ENCODE peak calls at places on chromosome 7, in eight cellular contexts. E is SK-N-SH, H is HCT116, O is prostate gland, N is endothelial cell of umbilical vein, L is transverse colon, U is GM23338, D is breast epithelium. F is an unnamed sample.

GRCh38 chr7:129605960-129606644 is 5.4 kb upstream of the NRF1 start:
- DNase-seq in L (no peak), U (no peak), H (no peak), E (no peak), O (no peak), N (no peak), D (no peak), F (no peak)

GRCh38 chr7:104149822-104150221 is 58.0 kb downstream of the ORC5 start:
- DNase-seq in U (no peak), L (no peak), N (no peak), O (no peak), E (no peak), H (no peak), D (no peak), F (no peak)

GRCh38 chr7:72919256-72919775 is 5.6 kb upstream of the POM121 start:
- DNase-seq in O (no peak), N (no peak), H (no peak), D (no peak), U (no peak), L (no peak), E (no peak), F (no peak)

GRCh38 chr7:10802526-10802925 is 171.1 kb upstream of the PHF14 start:
- DNase-seq in H (no peak), O (no peak), E (no peak), N (no peak), D (no peak), U (no peak), L (no peak), F (no peak)

GRCh38 chr7:1120791-1121190 is 32.9 kb downstream of the GPER1 start:
- DNase-seq in H (no peak), E (no peak), D (peak; percentile 17), N (no peak), O (no peak), L (no peak), U (no peak), F (no peak)

GRCh38 chr7:27491534-27491933 is 171.1 kb downstream of the HIBADH start:
- DNase-seq in E (no peak), N (no peak), O (no peak), U (no peak), D (no peak), L (no peak), H (no peak), F (no peak)

GRCh38 chr7:25389489-25390106 is 161.3 kb upstream of the NPVF start:
- DNase-seq in L (peak; percentile 13), O (no peak), U (peak; percentile 72), N (peak; percentile 44), D (no peak), H (peak; percentile 31), E (peak; percentile 68), F (no peak)

GRCh38 chr7:98884416-98884815 is 6.1 kb downstream of the TRRAP start:
- DNase-seq in U (no peak), O (no peak), L (no peak), N (no peak), E (no peak), D (no peak), H (no peak), F (no peak)

GRCh38 chr7:157310676-157311185 is 26.1 kb upstream of the DNAJB6 start:
- DNase-seq in U (peak; percentile 71), L (no peak), N (no peak), E (peak; percentile 5), H (no peak), O (no peak), D (no peak), F (no peak)

GRCh38 chr7:98518159-98518947 is 98.7 kb upstream of the NPTX2 start:
- DNase-seq in N (no peak), O (no peak), U (no peak), E (no peak), L (no peak), D (no peak), H (no peak), F (no peak)

GRCh38 chr7:41889040-41889439 is 186.2 kb upstream of the INHBA start:
- DNase-seq in D (no peak), N (no peak), E (no peak), L (no peak), O (no peak), H (no peak), U (no peak), F (no peak)

GRCh38 chr7:122919643-122920181 is 33.5 kb upstream of the CADPS2 start:
- DNase-seq in O (peak; percentile 10), E (no peak), N (no peak), H (no peak), L (no peak), D (no peak), U (no peak), F (no peak)

GRCh38 chr7:86130268-86130667 is 513.4 kb upstream of the GRM3 start:
- DNase-seq in D (no peak), U (no peak), L (no peak), O (no peak), E (no peak), N (no peak), H (no peak), F (no peak)

GRCh38 chr7:155455776-155456516 is 2.0 kb upstream of the EN2 start:
- DNase-seq in D (peak; percentile 34), L (no peak), H (no peak), N (no peak), E (peak; percentile 51), U (no peak), O (no peak), F (no peak)

GRCh38 chr7:101162551-101163280 is 2.7 kb downstream of the VGF start:
- DNase-seq in L (peak; percentile 57), H (no peak), U (peak; percentile 84), O (no peak), N (no peak), D (no peak), E (peak; percentile 88), F (no peak)

GRCh38 chr7:19508124-19508523 is 200.7 kb downstream of the POLR1F start:
- DNase-seq in D (no peak), O (no peak), L (no peak), U (no peak), E (no peak), H (no peak), N (no peak), F (no peak)

GRCh38 chr7:151053751-151054150 is 3.9 kb downstream of the CDK5 start:
- DNase-seq in O (no peak), N (no peak), D (no peak), H (no peak), U (no peak), E (no peak), L (no peak), F (no peak)

GRCh38 chr7:151053091-151053490 is 4.6 kb downstream of the CDK5 start:
- DNase-seq in E (no peak), U (no peak), O (no peak), D (no peak), L (no peak), N (no peak), H (no peak), F (no peak)

GRCh38 chr7:151047979-151048763 is at the start of gene ASIC3:
- DNase-seq in E (peak; percentile 74), D (no peak), O (no peak), H (no peak), L (no peak), U (no peak), N (no peak), F (no peak)

GRCh38 chr7:151048911-151049463 is 656 bp downstream of the ASIC3 start:
- DNase-seq in U (no peak), E (no peak), N (no peak), D (no peak), L (no peak), O (no peak), H (no peak), F (no peak)

DNA sequence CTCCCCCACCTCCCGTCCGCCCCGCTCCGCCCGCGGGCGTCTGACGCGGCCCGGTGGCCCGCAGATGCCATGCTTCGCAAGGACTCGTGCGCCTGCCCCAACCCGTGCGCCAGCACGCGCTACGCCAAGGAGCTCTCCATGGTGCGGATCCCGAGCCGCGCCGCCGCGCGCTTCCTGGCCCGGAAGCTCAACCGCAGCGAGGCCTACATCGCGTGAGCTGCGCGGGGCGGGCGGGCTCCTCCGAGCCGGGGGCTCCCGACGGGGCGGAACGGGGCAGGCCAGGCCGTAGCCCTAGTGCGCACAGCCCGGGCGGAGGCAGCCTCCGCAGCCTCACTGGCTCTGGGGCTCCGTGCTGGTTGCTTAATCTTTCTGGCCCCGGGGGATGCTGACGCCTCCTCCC is 2.8 kb downstream of the ASIC3 start:
- DNase-seq in U (peak; percentile 95), O (no peak), N (peak; percentile 79), L (peak; percentile 43), D (no peak), H (no peak), E (no peak), F (no peak)
- TF ChIP-seq POLR2AphosphoS5 in U (peak; percentile 48), O (no peak), N (peak; percentile 34), L (no peak), D (no peak), H (no peak), E (no peak), F (no peak)

DNA sequence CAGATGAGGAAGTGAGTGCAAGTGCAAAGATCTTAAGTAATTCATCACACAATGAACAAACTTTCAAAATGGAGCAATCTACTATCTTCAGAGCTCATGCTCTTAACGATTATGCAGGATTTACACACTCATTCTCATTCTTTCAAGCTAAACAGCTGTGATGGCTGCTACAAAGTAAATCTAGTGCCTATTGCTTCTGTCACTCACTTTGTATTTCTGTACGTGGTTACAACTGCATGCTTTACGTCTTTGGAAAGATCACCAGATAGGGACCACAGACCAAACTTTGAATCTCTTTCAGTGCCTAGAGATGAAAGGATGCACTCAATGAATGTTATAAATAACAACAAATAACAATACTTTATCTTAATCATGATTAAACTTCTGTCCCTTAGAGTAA is 194.6 kb downstream of the MAGI2 start:
- DNase-seq in L (no peak), H (no peak), U (no peak), O (no peak), D (no peak), E (no peak), N (no peak), F (no peak)
- H3K4me1 ChIP-seq in L (no peaks in the 10 kb centered on the region), H (no peaks in the 10 kb centered on the region), U (no peaks in the 10 kb centered on the region), O (no peaks in the 10 kb centered on the region), D (no peaks in the 10 kb centered on the region), E (no peaks in the 10 kb centered on the region), N (no peaks in the 10 kb centered on the region), F (no peaks in the 10 kb centered on the region)

GRCh38 chr7:81111781-81112540 is 193.1 kb upstream of the SEMA3C start:
- DNase-seq in O (no peak), D (no peak), E (peak; percentile 75), U (no peak), H (no peak), L (no peak), N (peak; percentile 51), F (no peak)
- TF ChIP-seq POLR2AphosphoS5 in O (peak; percentile 10), D (no peak), E (peak; percentile 12), U (no peak), H (no peak), L (no peak), N (no peak), F (no peak)

DNA sequence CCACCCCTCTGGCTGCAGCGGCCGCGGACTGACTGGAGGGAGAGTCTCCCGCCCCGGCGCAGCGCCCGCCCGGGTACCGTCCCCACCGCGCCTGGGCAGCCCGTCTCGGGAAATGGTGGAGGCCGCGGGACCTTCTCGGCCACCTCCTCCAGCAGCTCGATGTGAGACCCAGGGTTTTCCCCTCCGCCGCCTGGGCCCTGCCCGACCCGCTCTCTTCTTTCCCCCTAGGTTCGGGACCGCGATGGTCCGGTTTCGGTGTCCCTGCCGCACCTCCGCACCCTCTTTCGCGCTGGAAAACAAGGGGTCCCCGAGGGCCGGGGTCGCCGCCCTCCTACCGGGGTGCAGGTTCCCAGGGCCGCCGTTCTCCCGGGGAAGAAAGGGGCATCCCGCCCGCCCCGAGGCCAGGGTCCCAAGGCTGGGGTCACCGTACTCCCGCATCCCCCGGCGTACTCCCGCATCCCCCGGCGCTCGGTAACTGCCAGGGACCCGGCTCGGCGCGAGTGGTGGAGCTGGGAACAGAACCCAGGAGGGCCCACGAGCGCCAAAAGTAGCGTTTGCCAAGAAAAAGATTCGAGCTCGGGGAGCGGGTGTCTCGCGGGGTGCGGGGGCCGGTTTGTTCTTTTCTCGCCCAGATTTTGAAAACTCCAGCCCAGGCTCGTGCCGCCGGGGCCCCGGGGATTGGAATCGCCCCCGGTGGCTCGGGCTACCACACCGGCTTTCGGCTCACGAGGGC is 3.4 kb downstream of the TNRC18 start:
- DNase-seq in E (peak; percentile 77), L (no peak), U (peak; percentile 65), D (no peak), H (no peak), O (peak; percentile 22), N (no peak), F (no peak)
- H3K4me1 ChIP-seq in E (peaks cover 22% of the 10 kb centered on the region), L (peaks cover 28% of the 10 kb centered on the region), U (peaks cover 40% of the 10 kb centered on the region), D (peaks cover 15% of the 10 kb centered on the region), H (peaks cover 15% of the 10 kb centered on the region), O (peaks cover 10% of the 10 kb centered on the region), N (peaks cover 9% of the 10 kb centered on the region), F (peaks cover 28% of the 10 kb centered on the region)

F was measured in suprapubic skin.